ENCODE peak calls at places on chromosome 14, in eight cellular contexts. Z, Q, W, O, Y, I, S and U are unnamed samples.

GRCh38 chr14:51219473-51220448 is 20.3 kb upstream of the TMX1 start:
- DNase-seq in Z (no peak), Q (peak), W (no peak), O (no peak), Y (no peak), I (no peak), S (peak), U (no peak)

GRCh38 chr14:36738269-36738668 is 76.6 kb downstream of the PAX9 start:
- DNase-seq in Z (no peak), Q (no peak), W (no peak), O (no peak), Y (no peak), I (no peak), S (no peak), U (no peak)

GRCh38 chr14:102474934-102475333 is 34.6 kb downstream of the ANKRD9 start:
- DNase-seq in Z (no peak), Q (no peak), W (no peak), O (no peak), Y (no peak), I (no peak), S (peak), U (no peak)

GRCh38 chr14:59631237-59631636 is 54.6 kb upstream of the CCDC175 start:
- DNase-seq in Z (no peak), Q (peak), W (no peak), O (no peak), Y (no peak), I (no peak), S (peak), U (peak)

GRCh38 chr14:34701808-34702207 is 12.6 kb downstream of the CFL2 start:
- DNase-seq in Z (no peak), Q (no peak), W (no peak), O (no peak), Y (no peak), I (no peak), S (no peak), U (no peak)

GRCh38 chr14:78319411-78319810 is 149.2 kb downstream of the NRXN3 start:
- DNase-seq in Z (no peak), Q (peak), W (no peak), O (no peak), Y (no peak), I (no peak), S (no peak), U (no peak)

GRCh38 chr14:37114039-37114438 is 58.4 kb downstream of the SLC25A21 start:
- DNase-seq in Z (no peak), Q (peak), W (no peak), O (no peak), Y (no peak), I (no peak), S (no peak), U (no peak)

GRCh38 chr14:50377671-50378070 is 19.0 kb downstream of the CDKL1 start:
- DNase-seq in Z (no peak), Q (no peak), W (no peak), O (no peak), Y (no peak), I (no peak), S (no peak), U (no peak)

GRCh38 chr14:34662558-34663088 is 32.7 kb upstream of the SNX6 start:
- DNase-seq in Z (no peak), Q (no peak), W (no peak), O (no peak), Y (no peak), I (no peak), S (no peak), U (no peak)

GRCh38 chr14:103624860-103625259 is 4.2 kb upstream of the KLC1 start:
- DNase-seq in Z (no peak), Q (no peak), W (no peak), O (peak), Y (no peak), I (peak), S (no peak), U (peak)

GRCh38 chr14:101687756-101688546 is 73.6 kb upstream of the PPP2R5C start:
- DNase-seq in Z (no peak), Q (no peak), W (no peak), O (no peak), Y (no peak), I (no peak), S (no peak), U (no peak)

GRCh38 chr14:24179961-24180726 is 8.3 kb downstream of the REC8 start:
- DNase-seq in Z (no peak), Q (peak), W (no peak), O (peak), Y (no peak), I (no peak), S (no peak), U (no peak)

GRCh38 chr14:28772613-28773012 is 6.0 kb downstream of the FOXG1 start:
- DNase-seq in Z (no peak), Q (peak), W (no peak), O (no peak), Y (no peak), I (no peak), S (no peak), U (peak)

GRCh38 chr14:41505491-41505890 is 101.2 kb upstream of the LRFN5 start:
- DNase-seq in Z (no peak), Q (no peak), W (no peak), O (no peak), Y (no peak), I (no peak), S (no peak), U (no peak)

GRCh38 chr14:51657762-51658161 is 6.1 kb downstream of the FRMD6 start:
- DNase-seq in Z (no peak), Q (no peak), W (no peak), O (no peak), Y (no peak), I (peak), S (no peak), U (no peak)

GRCh38 chr14:20631821-20632389 is 9.6 kb downstream of the OR6S1 start:
- DNase-seq in Z (no peak), Q (peak), W (no peak), O (no peak), Y (no peak), I (no peak), S (no peak), U (no peak)

GRCh38 chr14:101962503-101962874 is 1.9 kb upstream of the DYNC1H1 start:
- DNase-seq in Z (no peak), Q (peak), W (no peak), O (peak), Y (no peak), I (no peak), S (peak), U (peak)

GRCh38 chr14:64577211-64577610 is 27.4 kb downstream of the PPP1R36 start:
- DNase-seq in Z (no peak), Q (peak), W (no peak), O (no peak), Y (no peak), I (no peak), S (no peak), U (no peak)

GRCh38 chr14:54177861-54178591 is 218.8 kb upstream of the CDKN3 start:
- DNase-seq in Z (no peak), Q (peak), W (no peak), O (no peak), Y (no peak), I (no peak), S (peak), U (no peak)

GRCh38 chr14:55745906-55746305 is 165.9 kb downstream of the KTN1 start:
- DNase-seq in Z (no peak), Q (no peak), W (no peak), O (no peak), Y (no peak), I (no peak), S (no peak), U (no peak)

GRCh38 chr14:100286484-100287191 is 19.6 kb downstream of the SLC25A29 start:
- DNase-seq in Z (no peak), Q (no peak), W (no peak), O (no peak), Y (no peak), I (no peak), S (no peak), U (no peak)

GRCh38 chr14:52694761-52695480 is 437 bp downstream of the ERO1A start:
- DNase-seq in Z (no peak), Q (peak), W (peak), O (no peak), Y (peak), I (peak), S (peak), U (no peak)

GRCh38 chr14:64958201-64958600 is 13.9 kb downstream of the RAB15 start:
- DNase-seq in Z (no peak), Q (no peak), W (no peak), O (no peak), Y (no peak), I (no peak), S (no peak), U (no peak)

GRCh38 chr14:50944647-50945413 is 547 bp upstream of the PYGL start:
- DNase-seq in Z (no peak), Q (no peak), W (no peak), O (no peak), Y (peak), I (peak), S (peak), U (peak)

GRCh38 chr14:101726954-101727302 is 34.6 kb upstream of the PPP2R5C start:
- DNase-seq in Z (no peak), Q (no peak), W (no peak), O (no peak), Y (no peak), I (no peak), S (no peak), U (no peak)

GRCh38 chr14:64507376-64508156 is 3.0 kb downstream of the ZBTB1 start:
- DNase-seq in Z (no peak), Q (no peak), W (no peak), O (no peak), Y (no peak), I (peak), S (no peak), U (no peak)

GRCh38 chr14:66163023-66163422 is 323.1 kb upstream of the CCDC196 start:
- DNase-seq in Z (no peak), Q (no peak), W (no peak), O (no peak), Y (no peak), I (no peak), S (no peak), U (no peak)

GRCh38 chr14:53151867-53152626 is 1.1 kb downstream of the DDHD1 start:
- DNase-seq in Z (no peak), Q (peak), W (no peak), O (peak), Y (peak), I (peak), S (peak), U (peak)

GRCh38 chr14:22002860-22003284 is 329.3 kb upstream of the OR4E1 start:
- DNase-seq in Z (no peak), Q (peak), W (no peak), O (no peak), Y (no peak), I (peak), S (no peak), U (no peak)

GRCh38 chr14:59918824-59919581 is 941 bp upstream of the LRRC9 start:
- DNase-seq in Z (no peak), Q (peak), W (no peak), O (peak), Y (peak), I (peak), S (peak), U (no peak)

GRCh38 chr14:63286071-63286470 is 32.7 kb downstream of the GPHB5 start:
- DNase-seq in Z (no peak), Q (no peak), W (no peak), O (no peak), Y (no peak), I (no peak), S (peak), U (peak)

GRCh38 chr14:101223561-101224162 is 320.1 kb upstream of the RTL1 start:
- DNase-seq in Z (no peak), Q (no peak), W (no peak), O (no peak), Y (no peak), I (no peak), S (no peak), U (no peak)

GRCh38 chr14:22178330-22178981 is 410.6 kb downstream of the DAD1 start:
- DNase-seq in Z (no peak), Q (no peak), W (no peak), O (no peak), Y (no peak), I (no peak), S (no peak), U (no peak)

GRCh38 chr14:64706552-64707193 is 2.4 kb downstream of the PLEKHG3 start:
- DNase-seq in Z (no peak), Q (peak), W (no peak), O (no peak), Y (no peak), I (no peak), S (no peak), U (no peak)

GRCh38 chr14:31489680-31490079 is 1.8 kb upstream of the GPR33 start:
- DNase-seq in Z (no peak), Q (no peak), W (no peak), O (no peak), Y (no peak), I (no peak), S (no peak), U (no peak)